ENCODE peak calls at places on chromosomes 5 and 9, in nine cellular contexts. W, P, S, T, L, Z, Y, G and X are unnamed samples.

GRCh38 chr5:132136906-132137305 is 63.3 kb downstream of the CSF2 start:
- DNase-seq in W (no peak), G (no peak), P (no peak), T (no peak), L (no peak), Z (peak), Y (peak), S (no peak), X (no peak)

GRCh38 chr9:92186631-92187030 is 71.4 kb upstream of the SPTLC1 start:
- DNase-seq in G (no peak), Z (no peak), S (no peak), L (no peak), W (no peak), T (no peak), P (no peak), Y (no peak), X (no peak)

GRCh38 chr5:83777856-83778255 is 57.2 kb upstream of the HAPLN1 start:
- DNase-seq in S (no peak), G (no peak), P (no peak), T (no peak), Y (no peak), Z (no peak), L (no peak), W (no peak), X (no peak)

GRCh38 chr5:58455966-58456365 is 3.9 kb downstream of the PLK2 start:
- DNase-seq in Z (no peak), S (no peak), G (no peak), T (no peak), W (no peak), Y (no peak), P (no peak), L (no peak), X (no peak)

GRCh38 chr9:114805670-114806551 is at the start of gene TNFSF15:
- DNase-seq in Z (peak), L (no peak), W (peak), Y (peak), S (no peak), G (peak), T (peak), P (peak), X (no peak)

GRCh38 chr9:132520612-132521011 is 61.8 kb upstream of the BARHL1 start:
- DNase-seq in G (no peak), W (no peak), Z (no peak), Y (no peak), T (no peak), S (no peak), L (no peak), P (no peak), X (no peak)

GRCh38 chr9:125929846-125930245 is 182.7 kb downstream of the PBX3 start:
- DNase-seq in G (no peak), T (no peak), P (no peak), Y (no peak), Z (peak), W (no peak), L (no peak), S (no peak), X (no peak)

GRCh38 chr9:113508111-113508749 is 44.7 kb downstream of the RGS3 start:
- DNase-seq in Z (no peak), L (no peak), P (no peak), W (peak), Y (peak), T (no peak), G (peak), S (no peak), X (no peak)

GRCh38 chr5:3695818-3696217 is 100.2 kb downstream of the IRX1 start:
- DNase-seq in G (no peak), L (no peak), W (no peak), T (no peak), Y (no peak), P (no peak), Z (no peak), S (no peak), X (no peak)

DNA sequence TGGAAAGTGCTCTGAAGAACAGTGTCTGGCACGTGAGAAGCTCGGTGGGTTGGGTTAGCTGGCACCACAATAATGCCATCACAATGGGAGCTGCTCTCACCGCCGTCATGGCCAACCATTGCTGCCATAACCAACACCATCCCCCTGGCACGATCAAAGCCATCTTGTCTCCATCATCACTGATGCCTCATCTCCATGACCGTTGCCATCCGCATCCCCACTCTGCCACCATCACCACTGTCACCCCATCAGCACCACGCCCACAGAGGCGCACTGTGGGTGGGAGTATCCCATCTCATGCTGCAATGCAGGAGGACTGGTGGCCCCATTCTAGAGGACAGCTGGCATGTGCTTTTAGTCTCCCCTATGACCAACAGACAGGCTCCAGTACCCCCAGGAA is 23.7 kb downstream of the NR5A1 start:
- DNase-seq in W (no peak), S (no peak), G (no peak), T (no peak), Y (no peak), L (no peak), P (no peak), Z (no peak), X (no peak)
- TF ChIP-seq CTCF in W (no peak), S (no peak), G (no peak), T (no peak), Y (no peak), L (no peak), P (no peak), Z (no peak), X (no peak)

GRCh38 chr9:136685216-136685615 is 2.0 kb downstream of the AGPAT2 start:
- DNase-seq in W (no peak), T (no peak), P (no peak), G (no peak), Z (no peak), L (no peak), S (no peak), Y (no peak), X (no peak)
- TF ChIP-seq CTCF in W (no peak), T (no peak), P (no peak), G (no peak), Z (no peak), L (no peak), S (no peak), Y (no peak), X (no peak)

GRCh38 chr5:18119156-18119785 is 485.0 kb downstream of the TAF11L14 start:
- DNase-seq in Y (no peak), Z (no peak), P (no peak), W (peak), L (no peak), S (no peak), G (no peak), T (no peak), X (no peak)

GRCh38 chr5:18114161-18114802 is 480.0 kb downstream of the TAF11L14 start:
- DNase-seq in Z (no peak), Y (no peak), L (no peak), W (no peak), S (no peak), T (no peak), G (no peak), P (no peak), X (no peak)

GRCh38 chr5:18112066-18112465 is 477.8 kb downstream of the TAF11L14 start:
- DNase-seq in P (no peak), S (no peak), Z (no peak), T (no peak), G (no peak), L (no peak), Y (no peak), W (no peak), X (no peak)

DNA sequence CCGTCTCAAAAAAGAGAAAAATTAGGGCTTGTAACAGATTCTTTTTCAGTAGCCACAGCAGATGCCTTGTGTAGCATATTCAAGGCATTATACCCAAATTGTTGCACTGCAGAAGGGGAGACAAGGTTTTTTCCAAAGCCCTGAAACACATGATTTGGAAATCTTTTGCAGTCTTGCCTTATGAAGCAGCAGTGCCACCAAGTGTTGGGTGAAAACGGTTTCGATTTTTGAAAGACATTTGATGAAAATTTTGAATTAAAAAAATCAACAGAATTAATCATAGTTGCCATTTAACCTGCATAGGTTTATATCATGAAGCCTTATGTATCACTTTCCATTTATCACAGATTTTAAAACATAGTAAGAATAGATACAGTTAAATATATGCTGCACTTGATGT is 479.5 kb downstream of the TAF11L14 start:
- DNase-seq in T (no peak), Z (no peak), P (no peak), L (no peak), Y (peak), G (no peak), S (peak), W (no peak), X (no peak)
- TF ChIP-seq CTCF in T (no peak), Z (no peak), P (peak), L (peak), Y (no peak), G (no peak), S (no peak), W (peak), X (peak)

GRCh38 chr9:128296340-128297220 is 20.5 kb downstream of the SWI5 start:
- DNase-seq in T (no peak), P (no peak), W (no peak), G (peak), L (no peak), S (no peak), Y (peak), Z (no peak), X (no peak)
- TF ChIP-seq CTCF in T (no peak), P (no peak), W (no peak), G (no peak), L (no peak), S (no peak), Y (no peak), Z (no peak), X (no peak)

GRCh38 chr9:4762889-4763521 is 22.0 kb upstream of the AK3 start:
- DNase-seq in T (peak), G (peak), W (peak), Y (no peak), Z (no peak), S (peak), L (peak), P (no peak), X (peak)
- TF ChIP-seq CTCF in T (no peak), G (no peak), W (no peak), Y (no peak), Z (peak), S (peak), L (no peak), P (no peak), X (peak)